ENCODE peak calls at places on chromosome 1, in seven cellular contexts. O is cardiac muscle cell; A is SJSA1; J is right atrium auricular region; Z is hepatocyte; H is CD4-positive, alpha-beta memory T cell; T is heart right ventricle. Q is an unnamed sample.

GRCh38 chr1:75954594-75954993 is 22.4 kb upstream of the ASB17 start:
- DNase-seq in O (peak; percentile 34), A (no peak), J (no peak), Z (no peak), H (no peak), T (no peak), Q (no peak)

GRCh38 chr1:174769961-174770549 is 229.7 kb upstream of the CACYBP start:
- DNase-seq in O (peak; percentile 74), A (no peak), J (no peak), Z (peak; percentile 53), H (peak; percentile 34), T (no peak), Q (no peak)

GRCh38 chr1:12616709-12617373 is 1.2 kb downstream of the DHRS3 start:
- DNase-seq in O (no peak), A (no peak), J (no peak), Z (peak; percentile 47), H (peak; percentile 57), T (peak; percentile 56), Q (no peak)

GRCh38 chr1:228152918-228153258 is 3.2 kb downstream of the GJC2 start:
- DNase-seq in O (no peak), A (no peak), J (no peak), Z (no peak), H (no peak), T (no peak), Q (no peak)

GRCh38 chr1:95002657-95003432 is 69.9 kb downstream of the ALG14 start:
- DNase-seq in O (peak; percentile 49), A (no peak), J (no peak), Z (peak; percentile 49), H (no peak), T (no peak), Q (no peak)

GRCh38 chr1:176884286-176884685 is 280.2 kb downstream of the ASTN1 start:
- DNase-seq in O (no peak), A (no peak), J (no peak), Z (no peak), H (no peak), T (no peak), Q (no peak)

GRCh38 chr1:118711356-118711755 is 276.8 kb downstream of the TBX15 start:
- DNase-seq in O (no peak), A (no peak), J (no peak), Z (no peak), H (no peak), T (no peak), Q (no peak)

GRCh38 chr1:90579212-90579802 is 137.8 kb downstream of the BARHL2 start:
- DNase-seq in O (peak; percentile 58), A (no peak), J (no peak), Z (peak; percentile 53), H (no peak), T (no peak), Q (no peak)

GRCh38 chr1:16215882-16216753 is 3.7 kb upstream of the ARHGEF19 start:
- DNase-seq in O (peak; percentile 94), A (peak; percentile 68), J (peak; percentile 86), Z (peak; percentile 94), H (peak; percentile 78), T (peak; percentile 74), Q (peak; percentile 33)

GRCh38 chr1:41404308-41404755 is 43.1 kb downstream of the FOXO6 start:
- DNase-seq in O (peak; percentile 53), A (peak; percentile 58), J (no peak), Z (peak; percentile 61), H (peak; percentile 49), T (no peak), Q (no peak)

GRCh38 chr1:162926906-162927305 is 65.9 kb upstream of the CCDC190 start:
- DNase-seq in O (no peak), A (no peak), J (no peak), Z (no peak), H (no peak), T (no peak), Q (no peak)

GRCh38 chr1:95023399-95024050 is 49.2 kb downstream of the ALG14 start:
- DNase-seq in O (peak; percentile 82), A (peak; percentile 50), J (no peak), Z (no peak), H (no peak), T (no peak), Q (no peak)

GRCh38 chr1:81635816-81636215 is 164.9 kb upstream of the ADGRL2 start:
- DNase-seq in O (peak; percentile 23), A (no peak), J (no peak), Z (peak; percentile 14), H (no peak), T (no peak), Q (no peak)

GRCh38 chr1:243260221-243260880 is 4.5 kb downstream of the SDCCAG8 start:
- DNase-seq in O (no peak), A (no peak), J (no peak), Z (no peak), H (no peak), T (no peak), Q (no peak)

GRCh38 chr1:143619851-143620250 is 351.9 kb downstream of the FAM72C start:
- DNase-seq in O (no peak), A (no peak), J (no peak), Z (no peak), H (no peak), T (no peak), Q (no peak)

GRCh38 chr1:201759194-201759814 is 69.7 kb upstream of the IPO9 start:
- DNase-seq in O (peak; percentile 70), A (no peak), J (no peak), Z (no peak), H (no peak), T (no peak), Q (no peak)

GRCh38 chr1:221829327-221830011 is 87.6 kb upstream of the DUSP10 start:
- DNase-seq in O (peak; percentile 75), A (peak; percentile 78), J (no peak), Z (no peak), H (peak; percentile 77), T (no peak), Q (no peak)

GRCh38 chr1:38312753-38313152 is 266.2 kb upstream of the POU3F1 start:
- DNase-seq in O (no peak), A (no peak), J (no peak), Z (no peak), H (no peak), T (no peak), Q (no peak)

GRCh38 chr1:192439373-192440025 is 122.7 kb downstream of the RGS21 start:
- DNase-seq in O (peak; percentile 11), A (peak; percentile 48), J (no peak), Z (peak; percentile 8), H (no peak), T (no peak), Q (no peak)
- H3K27ac ChIP-seq in O (no peak overlapping the region), A (no peak overlapping the region), J (no peak overlapping the region), Z (no peak overlapping the region), H (no peak overlapping the region), T (no peak overlapping the region), Q (no peak overlapping the region)

GRCh38 chr1:219279017-219279770 is 105.5 kb downstream of the LYPLAL1 start:
- DNase-seq in O (peak; percentile 41), A (no peak), J (no peak), Z (no peak), H (no peak), T (no peak), Q (no peak)

GRCh38 chr1:219278288-219278687 is 104.6 kb downstream of the LYPLAL1 start:
- DNase-seq in O (no peak), A (no peak), J (no peak), Z (no peak), H (no peak), T (no peak), Q (no peak)

GRCh38 chr1:219277304-219277840 is 103.7 kb downstream of the LYPLAL1 start:
- DNase-seq in O (no peak), A (no peak), J (no peak), Z (no peak), H (no peak), T (no peak), Q (no peak)

GRCh38 chr1:219283541-219283940 is 109.9 kb downstream of the LYPLAL1 start:
- DNase-seq in O (no peak), A (no peak), J (no peak), Z (no peak), H (no peak), T (no peak), Q (no peak)

GRCh38 chr1:219281834-219282233 is 108.2 kb downstream of the LYPLAL1 start:
- DNase-seq in O (no peak), A (no peak), J (no peak), Z (no peak), H (no peak), T (no peak), Q (no peak)
- H3K27ac ChIP-seq in O (no peak overlapping the region), A (no peak overlapping the region), J (no peak overlapping the region), Z (no peak overlapping the region), H (no peak overlapping the region), T (no peak overlapping the region), Q (no peak overlapping the region)

DNA sequence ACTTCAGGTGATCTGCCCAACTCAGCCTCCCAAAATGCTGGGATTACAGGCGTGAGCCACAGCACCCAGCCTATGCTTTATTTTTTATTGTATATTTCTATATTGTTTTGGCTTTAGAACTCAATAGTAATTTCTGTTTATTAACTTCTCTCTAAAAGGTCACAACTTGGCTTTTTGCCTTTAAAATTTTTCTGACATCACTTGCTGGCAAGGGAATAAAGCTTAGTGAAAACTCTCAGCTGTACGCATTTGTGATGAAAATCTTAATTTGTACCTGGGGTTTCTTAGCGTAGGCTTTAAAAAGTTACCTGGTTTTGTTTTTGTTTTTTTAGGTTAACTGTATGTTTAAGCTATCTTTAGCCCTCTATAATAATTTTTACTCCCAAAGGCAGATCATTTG is 36.2 kb downstream of the B3GALNT2 start:
- DNase-seq in O (peak; percentile 39), A (no peak), J (no peak), Z (no peak), H (no peak), T (no peak), Q (no peak)
- H3K27ac ChIP-seq in O (no peak overlapping the region), A (peak overlapping the region; percentile 79), J (no peak overlapping the region), Z (no peak overlapping the region), H (no peak overlapping the region), T (no peak overlapping the region), Q (no peak overlapping the region)

DNA sequence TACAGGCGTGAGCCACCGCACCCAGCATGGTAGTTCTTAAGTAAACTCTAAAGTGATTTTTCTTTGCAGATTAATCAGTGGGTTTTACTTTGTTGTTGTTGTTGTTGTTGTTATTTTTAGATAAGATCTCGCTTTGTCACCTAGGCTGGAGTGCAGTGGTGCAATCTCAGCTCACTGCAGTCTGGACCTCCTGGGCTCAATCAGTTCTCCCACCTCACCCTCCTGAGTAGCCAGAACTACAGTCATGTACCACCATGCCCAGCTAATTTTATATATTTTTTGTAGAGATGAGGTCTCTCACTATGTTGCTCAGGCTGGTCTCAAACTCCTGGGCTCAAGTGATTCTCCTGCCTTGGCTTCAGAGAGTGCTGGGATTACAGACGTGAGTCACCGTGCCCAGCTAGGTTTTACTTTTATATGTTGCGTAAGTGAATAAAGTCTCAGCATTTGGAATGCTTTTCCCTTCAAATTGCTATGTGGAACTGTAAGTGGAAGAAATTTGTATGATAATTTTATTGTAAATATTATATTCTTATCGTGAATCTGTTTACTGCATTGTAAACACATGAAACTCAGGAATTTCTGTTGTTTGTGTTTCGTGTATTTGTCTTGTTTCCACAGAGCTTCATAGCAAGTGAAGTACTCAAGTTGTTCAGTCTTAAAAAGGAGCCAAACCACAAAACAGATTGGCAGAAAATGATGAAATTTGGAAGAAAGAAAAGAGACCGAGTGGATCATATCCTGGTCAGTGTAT is 56.2 kb upstream of the QSOX1 start:
- DNase-seq in O (peak; percentile 89), A (peak; percentile 71), J (no peak), Z (peak; percentile 54), H (no peak), T (no peak), Q (no peak)
- H3K27ac ChIP-seq in O (no peak overlapping the region), A (peak overlapping the region; percentile 67), J (no peak overlapping the region), Z (peak overlapping the region; percentile 63), H (no peak overlapping the region), T (peak overlapping the region; percentile 22), Q (no peak overlapping the region)

Q was measured in substantia nigra.